ENCODE peak calls at places on chromosomes 13 and 19, in six cellular contexts. U is left lung, R is Caco-2, T is Peyer's patch, H is upper lobe of left lung, K is BE2C. L is an unnamed sample.
A peak's percentile ranks its signal among the peaks of the same experiment; 100 is the strongest.

GRCh38 chr19:29823581-29824330 is 12.0 kb downstream of the CCNE1 start:
- DNase-seq in U (no peak), R (no peak), T (no peak), H (no peak), K (no peak), L (peak; percentile 2)

GRCh38 chr19:15782211-15782610 is 5.2 kb upstream of the OR10H5 start:
- DNase-seq in U (no peak), R (no peak), T (no peak), H (no peak), K (no peak), L (no peak)

GRCh38 chr13:74444877-74445479 is 310.8 kb upstream of the KLF12 start:
- DNase-seq in U (no peak), R (no peak), T (no peak), H (no peak), K (peak; percentile 8), L (no peak)

GRCh38 chr19:47891923-47892666 is 6.0 kb upstream of the SULT2A1 start:
- DNase-seq in U (no peak), R (peak; percentile 28), T (no peak), H (no peak), K (peak; percentile 40), L (no peak)

GRCh38 chr19:19594371-19594770 is 24.1 kb downstream of the PBX4 start:
- DNase-seq in U (no peak), R (no peak), T (no peak), H (no peak), K (no peak), L (no peak)

GRCh38 chr19:4654437-4655361 is 15.4 kb downstream of the TNFAIP8L1 start:
- DNase-seq in U (no peak), R (no peak), T (no peak), H (no peak), K (no peak), L (no peak)

GRCh38 chr13:101449971-101450748 is 2.3 kb upstream of the ITGBL1 start:
- DNase-seq in U (no peak), R (no peak), T (no peak), H (no peak), K (no peak), L (no peak)

GRCh38 chr19:58037927-58038687 is 4.3 kb downstream of the ZSCAN1 start:
- DNase-seq in U (no peak), R (no peak), T (no peak), H (peak; percentile 79), K (peak; percentile 26), L (no peak)

GRCh38 chr19:56712609-56713008 is 41.1 kb upstream of the ZNF835 start:
- DNase-seq in U (no peak), R (no peak), T (no peak), H (no peak), K (no peak), L (no peak)

GRCh38 chr13:48508001-48508400 is 24.9 kb downstream of the RCBTB2 start:
- DNase-seq in U (no peak), R (no peak), T (no peak), H (no peak), K (no peak), L (no peak)

GRCh38 chr13:104650426-104650825 is 1584.2 kb upstream of the SLC10A2 start:
- DNase-seq in U (no peak), R (no peak), T (no peak), H (no peak), K (no peak), L (no peak)

GRCh38 chr13:77207943-77208342 is 119.0 kb downstream of the MYCBP2 start:
- DNase-seq in U (no peak), R (no peak), T (no peak), H (no peak), K (no peak), L (no peak)

GRCh38 chr13:51453308-51453958 is 597 bp upstream of the INTS6 start:
- DNase-seq in U (peak; percentile 96), R (no peak), T (peak; percentile 80), H (peak; percentile 96), K (peak; percentile 86), L (peak; percentile 90)

GRCh38 chr19:30375651-30376050 is 3.5 kb downstream of the ZNF536 start:
- DNase-seq in U (no peak), R (no peak), T (no peak), H (no peak), K (no peak), L (no peak)

GRCh38 chr13:114128624-114129522 is 3.5 kb downstream of the RASA3 start:
- DNase-seq in U (peak; percentile 94), R (no peak), T (peak; percentile 90), H (peak; percentile 93), K (no peak), L (peak; percentile 88)

GRCh38 chr13:36074659-36075058 is 56.5 kb downstream of the DCLK1 start:
- DNase-seq in U (no peak), R (no peak), T (no peak), H (no peak), K (no peak), L (no peak)

GRCh38 chr13:46134961-46135522 is 30.2 kb upstream of the CPB2 start:
- DNase-seq in U (no peak), R (peak; percentile 84), T (no peak), H (no peak), K (no peak), L (no peak)

GRCh38 chr13:75666646-75667351 is 30.7 kb downstream of the LMO7 start:
- DNase-seq in U (no peak), R (peak; percentile 14), T (no peak), H (no peak), K (no peak), L (no peak)

GRCh38 chr13:86684402-86684801 is 885.2 kb upstream of the SLITRK6 start:
- DNase-seq in U (no peak), R (no peak), T (no peak), H (no peak), K (no peak), L (no peak)

GRCh38 chr19:7605490-7606222 is 10.0 kb downstream of the CAMSAP3 start:
- DNase-seq in U (no peak), R (peak; percentile 60), T (no peak), H (no peak), K (peak; percentile 93), L (no peak)

DNA sequence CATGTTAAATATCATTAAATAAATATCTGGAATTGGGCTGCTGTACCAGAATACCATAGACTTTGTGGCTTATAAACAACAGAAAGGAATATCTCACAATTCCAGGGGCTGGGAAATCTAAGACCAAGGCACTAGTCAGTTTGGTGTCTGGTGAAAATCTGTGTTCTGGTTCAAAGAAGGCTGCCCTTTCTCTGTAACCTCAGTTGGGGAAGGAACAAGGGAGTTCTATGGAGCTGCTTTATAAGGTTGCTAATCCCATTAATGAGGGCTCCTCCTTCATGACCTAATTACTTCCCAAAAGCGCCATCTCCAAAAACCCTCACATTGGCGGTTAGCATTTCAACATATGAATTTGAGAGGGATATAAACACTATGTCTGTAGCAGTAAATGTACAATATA is 480.9 kb downstream of the GPC5 start:
- DNase-seq in U (no peak), R (no peak), T (no peak), H (no peak), K (no peak), L (no peak)
- H3K4me1 ChIP-seq in U (no peaks in the 10 kb centered on the region), R (no peaks in the 10 kb centered on the region), T (no peaks in the 10 kb centered on the region), H (no peaks in the 10 kb centered on the region), K (peaks cover 3% of the 10 kb centered on the region), L (no peaks in the 10 kb centered on the region)

DNA sequence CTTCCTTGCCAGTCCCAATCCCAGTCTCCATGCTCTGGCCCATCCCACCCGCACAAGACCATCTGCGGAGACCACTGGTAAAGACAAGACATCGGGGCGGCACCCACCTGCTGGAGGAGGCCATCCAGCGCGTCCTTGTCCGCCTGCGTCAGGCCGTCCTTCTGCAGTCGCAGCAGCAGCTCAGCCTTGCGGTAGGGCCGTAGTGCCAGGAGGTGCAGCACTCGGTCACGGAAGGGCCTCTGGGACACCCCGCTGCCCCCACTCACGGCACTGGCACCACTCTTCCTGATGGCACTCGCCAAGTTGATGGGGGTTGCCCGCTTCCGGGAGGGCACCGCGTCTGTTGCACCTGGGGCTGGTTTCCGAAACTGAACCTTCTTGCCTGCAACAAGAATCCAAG is 23.5 kb upstream of the ISYNA1 start:
- DNase-seq in U (peak; percentile 66), R (no peak), T (no peak), H (peak; percentile 76), K (no peak), L (no peak)
- H3K4me1 ChIP-seq in U (peaks cover 15% of the 10 kb centered on the region), R (peaks cover 28% of the 10 kb centered on the region), T (no peaks in the 10 kb centered on the region), H (peaks cover 36% of the 10 kb centered on the region), K (no peaks in the 10 kb centered on the region), L (peaks cover 43% of the 10 kb centered on the region)

GRCh38 chr19:35120898-35121297 is 5.3 kb downstream of the FXYD3 start:
- DNase-seq in U (no peak), R (no peak), T (no peak), H (no peak), K (no peak), L (no peak)

GRCh38 chr19:35123573-35123972 is 8.0 kb downstream of the FXYD3 start:
- DNase-seq in U (peak; percentile 81), R (no peak), T (no peak), H (no peak), K (no peak), L (no peak)

GRCh38 chr19:35124098-35125060 is 8.8 kb downstream of the FXYD3 start:
- DNase-seq in U (peak; percentile 97), R (peak; percentile 93), T (peak; percentile 81), H (peak; percentile 97), K (peak; percentile 94), L (peak; percentile 92)

GRCh38 chr19:35125270-35125717 is 9.6 kb downstream of the LGI4 start:
- DNase-seq in U (no peak), R (no peak), T (no peak), H (peak; percentile 74), K (no peak), L (no peak)

GRCh38 chr19:35122687-35123551 is 7.3 kb downstream of the FXYD3 start:
- DNase-seq in U (no peak), R (no peak), T (no peak), H (peak; percentile 58), K (no peak), L (no peak)
- H3K4me1 ChIP-seq in U (peaks cover 15% of the 10 kb centered on the region), R (peaks cover 5% of the 10 kb centered on the region), T (peaks cover 8% of the 10 kb centered on the region), H (peaks cover 37% of the 10 kb centered on the region), K (peaks cover 3% of the 10 kb centered on the region), L (peaks cover 22% of the 10 kb centered on the region)

DNA sequence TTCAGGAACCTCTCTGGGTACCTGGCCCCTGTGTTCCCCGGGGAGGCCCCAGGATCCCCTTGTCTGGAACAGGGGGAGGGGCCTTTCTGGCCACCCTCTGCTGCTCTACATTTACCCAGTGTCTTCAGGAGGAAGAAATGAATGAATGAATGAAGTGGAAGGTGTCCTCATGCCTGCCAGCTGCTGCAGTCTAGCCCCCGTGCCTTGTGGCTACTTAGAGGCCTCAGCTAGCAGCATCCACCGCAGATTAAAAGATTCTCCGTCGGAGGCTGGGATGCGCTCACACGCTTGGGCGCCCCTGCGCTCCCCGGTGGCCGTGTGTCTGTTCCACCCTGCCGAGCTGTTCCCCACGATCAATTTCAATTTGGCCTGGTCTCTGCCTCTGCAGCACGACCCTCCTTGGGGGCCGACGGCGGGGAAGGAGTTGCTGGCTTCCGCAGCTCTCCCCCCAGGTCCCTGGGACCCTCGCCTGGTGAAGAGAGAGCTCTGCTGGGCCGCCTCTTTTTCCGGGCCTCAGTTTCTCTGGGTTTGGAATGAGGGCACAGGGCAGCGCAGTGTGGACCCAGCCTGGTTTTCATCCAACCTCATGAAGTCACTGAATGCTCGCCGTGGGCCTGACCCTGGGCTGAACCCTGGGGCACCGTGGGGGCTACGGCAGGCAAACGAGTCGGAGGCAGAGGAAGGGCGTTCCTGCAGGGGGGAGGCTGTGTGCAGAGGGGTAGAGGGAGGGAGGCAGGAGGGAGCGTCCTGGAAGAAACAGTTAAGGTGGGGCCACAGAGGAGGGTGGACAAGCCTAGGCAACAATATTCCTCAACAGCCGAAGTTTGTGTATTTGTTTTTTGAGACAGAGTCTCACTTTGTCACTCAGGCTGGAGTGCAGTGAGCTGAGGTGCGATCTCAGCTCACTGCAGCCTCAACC is 28.3 kb downstream of the EFNA2 start:
- DNase-seq in U (peak; percentile 46), R (no peak), T (no peak), H (peak; percentile 74), K (peak; percentile 21), L (no peak)
- H3K4me1 ChIP-seq in U (no peaks in the 10 kb centered on the region), R (peaks cover 14% of the 10 kb centered on the region), T (no peaks in the 10 kb centered on the region), H (peaks cover 7% of the 10 kb centered on the region), K (peaks cover 6% of the 10 kb centered on the region), L (peaks cover 9% of the 10 kb centered on the region)

L was measured in lower lobe of right lung.